ENCODE peak calls at places on chromosomes 4 and X, in nine cellular contexts. One of them, this sample, is unnamed.

GRCh38 chr4:13955551-13955950 is 328.0 kb upstream of the BOD1L1 start:
- DNase-seq in bronchial epithelial cell: no peak
- DNase-seq in activated CD4-positive, alpha-beta T cell treated with anti-CD3 and anti-CD28 coated beads for 48 hours: no peak
- DNase-seq in T-helper 17 cell: no peak
- DNase-seq in IMR-90: no peak
- DNase-seq in stomach: no peak
- DNase-seq in cardiac muscle cell: no peak
- DNase-seq in AG08395: no peak
- DNase-seq in GM20000: no peak
- DNase-seq in this sample: no peak

GRCh38 chrX:72297953-72298730 is 7.6 kb downstream of the CITED1 start:
- DNase-seq in bronchial epithelial cell: peak; percentile 34
- DNase-seq in activated CD4-positive, alpha-beta T cell treated with anti-CD3 and anti-CD28 coated beads for 48 hours: no peak
- DNase-seq in T-helper 17 cell: no peak
- DNase-seq in IMR-90: no peak
- DNase-seq in stomach: no peak
- DNase-seq in cardiac muscle cell: no peak
- DNase-seq in AG08395: no peak
- DNase-seq in GM20000: peak; percentile 38
- DNase-seq in this sample: peak; percentile 27

GRCh38 chrX:40153335-40154221 is 55.8 kb upstream of the BCOR start:
- DNase-seq in bronchial epithelial cell: no peak
- DNase-seq in activated CD4-positive, alpha-beta T cell treated with anti-CD3 and anti-CD28 coated beads for 48 hours: peak; percentile 80
- DNase-seq in T-helper 17 cell: peak; percentile 42
- DNase-seq in IMR-90: no peak
- DNase-seq in stomach: peak; percentile 54
- DNase-seq in cardiac muscle cell: peak; percentile 68
- DNase-seq in AG08395: no peak
- DNase-seq in GM20000: peak; percentile 83
- DNase-seq in this sample: no peak

GRCh38 chr4:67292045-67292444 is 253.3 kb downstream of the CENPC start:
- DNase-seq in bronchial epithelial cell: peak; percentile 4
- DNase-seq in activated CD4-positive, alpha-beta T cell treated with anti-CD3 and anti-CD28 coated beads for 48 hours: no peak
- DNase-seq in T-helper 17 cell: no peak
- DNase-seq in IMR-90: no peak
- DNase-seq in stomach: no peak
- DNase-seq in cardiac muscle cell: no peak
- DNase-seq in AG08395: no peak
- DNase-seq in GM20000: no peak
- DNase-seq in this sample: no peak

GRCh38 chr4:76641758-76642157 is 206.7 kb downstream of the SHROOM3 start:
- DNase-seq in bronchial epithelial cell: no peak
- DNase-seq in activated CD4-positive, alpha-beta T cell treated with anti-CD3 and anti-CD28 coated beads for 48 hours: no peak
- DNase-seq in T-helper 17 cell: no peak
- DNase-seq in IMR-90: no peak
- DNase-seq in stomach: no peak
- DNase-seq in cardiac muscle cell: no peak
- DNase-seq in AG08395: no peak
- DNase-seq in GM20000: no peak
- DNase-seq in this sample: no peak

GRCh38 chr4:111330786-111331185 is 707.9 kb upstream of the PITX2 start:
- DNase-seq in bronchial epithelial cell: peak; percentile 15
- DNase-seq in activated CD4-positive, alpha-beta T cell treated with anti-CD3 and anti-CD28 coated beads for 48 hours: no peak
- DNase-seq in T-helper 17 cell: no peak
- DNase-seq in IMR-90: peak; percentile 46
- DNase-seq in stomach: no peak
- DNase-seq in cardiac muscle cell: no peak
- DNase-seq in AG08395: no peak
- DNase-seq in GM20000: no peak
- DNase-seq in this sample: no peak

GRCh38 chr4:152360045-152360410 is 175.9 kb downstream of the FBXW7 start:
- DNase-seq in bronchial epithelial cell: peak; percentile 62
- DNase-seq in activated CD4-positive, alpha-beta T cell treated with anti-CD3 and anti-CD28 coated beads for 48 hours: no peak
- DNase-seq in T-helper 17 cell: no peak
- DNase-seq in IMR-90: peak; percentile 47
- DNase-seq in stomach: no peak
- DNase-seq in cardiac muscle cell: no peak
- DNase-seq in AG08395: no peak
- DNase-seq in GM20000: peak; percentile 10
- DNase-seq in this sample: no peak

GRCh38 chrX:72028701-72029470 is 102.8 kb downstream of the RTL5 start:
- DNase-seq in bronchial epithelial cell: no peak
- DNase-seq in activated CD4-positive, alpha-beta T cell treated with anti-CD3 and anti-CD28 coated beads for 48 hours: no peak
- DNase-seq in T-helper 17 cell: no peak
- DNase-seq in IMR-90: no peak
- DNase-seq in stomach: no peak
- DNase-seq in cardiac muscle cell: no peak
- DNase-seq in AG08395: no peak
- DNase-seq in GM20000: no peak
- DNase-seq in this sample: no peak

GRCh38 chrX:118507766-118508165 is 12.2 kb downstream of the DOCK11 start:
- DNase-seq in bronchial epithelial cell: peak; percentile 24
- DNase-seq in activated CD4-positive, alpha-beta T cell treated with anti-CD3 and anti-CD28 coated beads for 48 hours: no peak
- DNase-seq in T-helper 17 cell: no peak
- DNase-seq in IMR-90: no peak
- DNase-seq in stomach: no peak
- DNase-seq in cardiac muscle cell: no peak
- DNase-seq in AG08395: peak; percentile 29
- DNase-seq in GM20000: no peak
- DNase-seq in this sample: peak; percentile 5

GRCh38 chr4:55807556-55807955 is 12.0 kb upstream of the EXOC1L start:
- DNase-seq in bronchial epithelial cell: no peak
- DNase-seq in activated CD4-positive, alpha-beta T cell treated with anti-CD3 and anti-CD28 coated beads for 48 hours: no peak
- DNase-seq in T-helper 17 cell: no peak
- DNase-seq in IMR-90: no peak
- DNase-seq in stomach: no peak
- DNase-seq in cardiac muscle cell: no peak
- DNase-seq in AG08395: no peak
- DNase-seq in GM20000: no peak
- DNase-seq in this sample: no peak

GRCh38 chrX:43958529-43958928 is 14.7 kb downstream of the NDP start:
- DNase-seq in bronchial epithelial cell: peak; percentile 77
- DNase-seq in activated CD4-positive, alpha-beta T cell treated with anti-CD3 and anti-CD28 coated beads for 48 hours: peak; percentile 4
- DNase-seq in T-helper 17 cell: no peak
- DNase-seq in IMR-90: peak; percentile 83
- DNase-seq in stomach: no peak
- DNase-seq in cardiac muscle cell: peak; percentile 68
- DNase-seq in AG08395: peak; percentile 81
- DNase-seq in GM20000: peak; percentile 13
- DNase-seq in this sample: peak; percentile 68

GRCh38 chrX:40524423-40524822 is 56.3 kb upstream of the ATP6AP2 start:
- DNase-seq in bronchial epithelial cell: no peak
- DNase-seq in activated CD4-positive, alpha-beta T cell treated with anti-CD3 and anti-CD28 coated beads for 48 hours: no peak
- DNase-seq in T-helper 17 cell: no peak
- DNase-seq in IMR-90: no peak
- DNase-seq in stomach: no peak
- DNase-seq in cardiac muscle cell: no peak
- DNase-seq in AG08395: peak; percentile 25
- DNase-seq in GM20000: no peak
- DNase-seq in this sample: no peak

GRCh38 chrX:133859860-133860259 is 125.5 kb downstream of the GPC3 start:
- DNase-seq in bronchial epithelial cell: peak; percentile 63
- DNase-seq in activated CD4-positive, alpha-beta T cell treated with anti-CD3 and anti-CD28 coated beads for 48 hours: no peak
- DNase-seq in T-helper 17 cell: no peak
- DNase-seq in IMR-90: peak; percentile 55
- DNase-seq in stomach: no peak
- DNase-seq in cardiac muscle cell: no peak
- DNase-seq in AG08395: no peak
- DNase-seq in GM20000: no peak
- DNase-seq in this sample: peak; percentile 60

GRCh38 chr4:181951265-181951664 is 291.9 kb upstream of the TENM3 start:
- DNase-seq in bronchial epithelial cell: peak; percentile 10
- DNase-seq in activated CD4-positive, alpha-beta T cell treated with anti-CD3 and anti-CD28 coated beads for 48 hours: no peak
- DNase-seq in T-helper 17 cell: no peak
- DNase-seq in IMR-90: no peak
- DNase-seq in stomach: no peak
- DNase-seq in cardiac muscle cell: no peak
- DNase-seq in AG08395: no peak
- DNase-seq in GM20000: no peak
- DNase-seq in this sample: no peak

GRCh38 chr4:108247511-108248088 is 78.9 kb upstream of the LEF1 start:
- DNase-seq in bronchial epithelial cell: peak; percentile 50
- DNase-seq in activated CD4-positive, alpha-beta T cell treated with anti-CD3 and anti-CD28 coated beads for 48 hours: no peak
- DNase-seq in T-helper 17 cell: no peak
- DNase-seq in IMR-90: no peak
- DNase-seq in stomach: no peak
- DNase-seq in cardiac muscle cell: peak; percentile 92
- DNase-seq in AG08395: no peak
- DNase-seq in GM20000: no peak
- DNase-seq in this sample: peak; percentile 2

GRCh38 chr4:137510866-137511265 is 21.4 kb downstream of the PCDH18 start:
- DNase-seq in bronchial epithelial cell: peak; percentile 82
- DNase-seq in activated CD4-positive, alpha-beta T cell treated with anti-CD3 and anti-CD28 coated beads for 48 hours: no peak
- DNase-seq in T-helper 17 cell: no peak
- DNase-seq in IMR-90: peak; percentile 96
- DNase-seq in stomach: no peak
- DNase-seq in cardiac muscle cell: no peak
- DNase-seq in AG08395: peak; percentile 90
- DNase-seq in GM20000: no peak
- DNase-seq in this sample: peak; percentile 58

GRCh38 chrX:48800574-48801280 is 1.1 kb upstream of the HDAC6 start:
- DNase-seq in bronchial epithelial cell: no peak
- DNase-seq in activated CD4-positive, alpha-beta T cell treated with anti-CD3 and anti-CD28 coated beads for 48 hours: no peak
- DNase-seq in T-helper 17 cell: no peak
- DNase-seq in IMR-90: no peak
- DNase-seq in stomach: no peak
- DNase-seq in cardiac muscle cell: no peak
- DNase-seq in AG08395: no peak
- DNase-seq in GM20000: no peak
- DNase-seq in this sample: no peak

GRCh38 chr4:141395246-141395830 is 174.6 kb downstream of the ZNF330 start:
- DNase-seq in bronchial epithelial cell: peak; percentile 67
- DNase-seq in activated CD4-positive, alpha-beta T cell treated with anti-CD3 and anti-CD28 coated beads for 48 hours: no peak
- DNase-seq in T-helper 17 cell: no peak
- DNase-seq in IMR-90: peak; percentile 37
- DNase-seq in stomach: no peak
- DNase-seq in cardiac muscle cell: no peak
- DNase-seq in AG08395: no peak
- DNase-seq in GM20000: no peak
- DNase-seq in this sample: peak; percentile 74

GRCh38 chrX:150363561-150364346 is 637 bp downstream of the MAMLD1 start:
- DNase-seq in bronchial epithelial cell: no peak
- DNase-seq in activated CD4-positive, alpha-beta T cell treated with anti-CD3 and anti-CD28 coated beads for 48 hours: peak; percentile 14
- DNase-seq in T-helper 17 cell: no peak
- DNase-seq in IMR-90: peak; percentile 29
- DNase-seq in stomach: no peak
- DNase-seq in cardiac muscle cell: peak; percentile 34
- DNase-seq in AG08395: no peak
- DNase-seq in GM20000: no peak
- DNase-seq in this sample: peak; percentile 45

GRCh38 chrX:67781132-67781531 is 237.3 kb downstream of the AR start:
- DNase-seq in bronchial epithelial cell: no peak
- DNase-seq in activated CD4-positive, alpha-beta T cell treated with anti-CD3 and anti-CD28 coated beads for 48 hours: no peak
- DNase-seq in T-helper 17 cell: no peak
- DNase-seq in IMR-90: no peak
- DNase-seq in stomach: no peak
- DNase-seq in cardiac muscle cell: no peak
- DNase-seq in AG08395: no peak
- DNase-seq in GM20000: no peak
- DNase-seq in this sample: no peak

GRCh38 chr4:125390126-125390525 is 75.4 kb downstream of the FAT4 start:
- DNase-seq in bronchial epithelial cell: peak; percentile 86
- DNase-seq in activated CD4-positive, alpha-beta T cell treated with anti-CD3 and anti-CD28 coated beads for 48 hours: no peak
- DNase-seq in T-helper 17 cell: no peak
- DNase-seq in IMR-90: peak; percentile 85
- DNase-seq in stomach: no peak
- DNase-seq in cardiac muscle cell: no peak
- DNase-seq in AG08395: peak; percentile 65
- DNase-seq in GM20000: no peak
- DNase-seq in this sample: peak; percentile 64

GRCh38 chr4:56261027-56261426 is 126.3 kb downstream of the AASDH start:
- DNase-seq in bronchial epithelial cell: no peak
- DNase-seq in activated CD4-positive, alpha-beta T cell treated with anti-CD3 and anti-CD28 coated beads for 48 hours: peak; percentile 74
- DNase-seq in T-helper 17 cell: no peak
- DNase-seq in IMR-90: no peak
- DNase-seq in stomach: no peak
- DNase-seq in cardiac muscle cell: no peak
- DNase-seq in AG08395: no peak
- DNase-seq in GM20000: peak; percentile 5
- DNase-seq in this sample: no peak

GRCh38 chrX:22430701-22431100 is 158.0 kb downstream of the CBLL2 start:
- DNase-seq in bronchial epithelial cell: no peak
- DNase-seq in activated CD4-positive, alpha-beta T cell treated with anti-CD3 and anti-CD28 coated beads for 48 hours: no peak
- DNase-seq in T-helper 17 cell: no peak
- DNase-seq in IMR-90: peak; percentile 21
- DNase-seq in stomach: no peak
- DNase-seq in cardiac muscle cell: no peak
- DNase-seq in AG08395: no peak
- DNase-seq in GM20000: no peak
- DNase-seq in this sample: no peak

GRCh38 chr4:13484749-13485345 is 707 bp upstream of the RAB28 start:
- DNase-seq in bronchial epithelial cell: peak; percentile 36
- DNase-seq in activated CD4-positive, alpha-beta T cell treated with anti-CD3 and anti-CD28 coated beads for 48 hours: no peak
- DNase-seq in T-helper 17 cell: no peak
- DNase-seq in IMR-90: peak; percentile 58
- DNase-seq in stomach: no peak
- DNase-seq in cardiac muscle cell: no peak
- DNase-seq in AG08395: peak; percentile 14
- DNase-seq in GM20000: no peak
- DNase-seq in this sample: no peak

GRCh38 chr4:104966349-104967033 is 180.2 kb upstream of the TET2 start:
- DNase-seq in bronchial epithelial cell: peak; percentile 82
- DNase-seq in activated CD4-positive, alpha-beta T cell treated with anti-CD3 and anti-CD28 coated beads for 48 hours: peak; percentile 37
- DNase-seq in T-helper 17 cell: no peak
- DNase-seq in IMR-90: no peak
- DNase-seq in stomach: no peak
- DNase-seq in cardiac muscle cell: no peak
- DNase-seq in AG08395: no peak
- DNase-seq in GM20000: peak; percentile 69
- DNase-seq in this sample: peak; percentile 26

GRCh38 chrX:24148118-24148517 is 1.4 kb upstream of the ZFX start:
- DNase-seq in bronchial epithelial cell: no peak
- DNase-seq in activated CD4-positive, alpha-beta T cell treated with anti-CD3 and anti-CD28 coated beads for 48 hours: no peak
- DNase-seq in T-helper 17 cell: no peak
- DNase-seq in IMR-90: peak; percentile 11
- DNase-seq in stomach: no peak
- DNase-seq in cardiac muscle cell: no peak
- DNase-seq in AG08395: no peak
- DNase-seq in GM20000: no peak
- DNase-seq in this sample: no peak

GRCh38 chr4:117400039-117400835 is 314.9 kb upstream of the TRAM1L1 start:
- DNase-seq in bronchial epithelial cell: peak; percentile 80
- DNase-seq in activated CD4-positive, alpha-beta T cell treated with anti-CD3 and anti-CD28 coated beads for 48 hours: no peak
- DNase-seq in T-helper 17 cell: no peak
- DNase-seq in IMR-90: peak; percentile 77
- DNase-seq in stomach: no peak
- DNase-seq in cardiac muscle cell: no peak
- DNase-seq in AG08395: peak; percentile 2
- DNase-seq in GM20000: no peak
- DNase-seq in this sample: peak; percentile 60

GRCh38 chrX:40501456-40501855 is 79.3 kb upstream of the ATP6AP2 start:
- DNase-seq in bronchial epithelial cell: no peak
- DNase-seq in activated CD4-positive, alpha-beta T cell treated with anti-CD3 and anti-CD28 coated beads for 48 hours: no peak
- DNase-seq in T-helper 17 cell: no peak
- DNase-seq in IMR-90: no peak
- DNase-seq in stomach: no peak
- DNase-seq in cardiac muscle cell: no peak
- DNase-seq in AG08395: no peak
- DNase-seq in GM20000: no peak
- DNase-seq in this sample: no peak

This sample was measured in mammary epithelial cell.